ENCODE peak calls at places on chromosomes 13 and 19, in four cellular contexts. U is type B pancreatic cell; R is stimulated activated CD4-positive, alpha-beta T cell treated with anti-CD3 and anti-CD28 coated beads, Interleukin-4, amount 100 ng/mL, for 4 hours; J is KG1. W is an unnamed sample.

GRCh38 chr13:99986751-99987150 is 5.2 kb downstream of the ZIC2 start:
- DNase-seq in U (no peak), R (no peak), J (no peak), W (no peak)

GRCh38 chr13:112824429-112824828 is 134.6 kb downstream of the ATP11A start:
- DNase-seq in U (no peak), J (no peak), R (no peak), W (no peak)

GRCh38 chr19:45442927-45443461 is 19.3 kb upstream of the ERCC1 start:
- DNase-seq in J (no peak), R (no peak), U (no peak), W (peak; percentile 30)

GRCh38 chr13:19984430-19985218 is 26.1 kb downstream of the ZMYM2 start:
- DNase-seq in J (no peak), R (no peak), U (no peak), W (peak; percentile 38)

GRCh38 chr19:50501568-50502475 is 9.2 kb downstream of the JOSD2 start:
- DNase-seq in R (no peak), U (no peak), J (no peak), W (no peak)

GRCh38 chr13:84574851-84575250 is 692.6 kb upstream of the SLITRK1 start:
- DNase-seq in U (no peak), R (no peak), J (peak; percentile 14), W (peak; percentile 29)

GRCh38 chr19:44401108-44401786 is at the start of gene ZNF285:
- DNase-seq in J (no peak), R (peak; percentile 64), U (peak; percentile 95), W (peak; percentile 94)

GRCh38 chr19:4493104-4493928 is 21.2 kb downstream of the HDGFL2 start:
- DNase-seq in U (no peak), J (no peak), R (no peak), W (no peak)

GRCh38 chr13:47459512-47459911 is 541.6 kb downstream of the SUCLA2 start:
- DNase-seq in R (no peak), J (peak; percentile 2), U (no peak), W (peak; percentile 17)

GRCh38 chr19:12703056-12703455 is 6.6 kb upstream of the FBXW9 start:
- DNase-seq in J (no peak), R (no peak), U (no peak), W (peak; percentile 37)

GRCh38 chr19:46221981-46222610 is 7.4 kb upstream of the IGFL1 start:
- DNase-seq in J (no peak), U (no peak), R (no peak), W (peak; percentile 98)

GRCh38 chr13:34779171-34779570 is 162.9 kb upstream of the NBEA start:
- DNase-seq in R (no peak), U (no peak), J (no peak), W (peak; percentile 8)

GRCh38 chr19:5036733-5037681 is 68.1 kb downstream of the KDM4B start:
- DNase-seq in J (no peak), U (no peak), R (no peak), W (peak; percentile 24)

GRCh38 chr13:64928704-64929499 is 2301.2 kb downstream of the PCDH9 start:
- DNase-seq in U (no peak), R (no peak), J (no peak), W (peak; percentile 55)

GRCh38 chr13:78875792-78876580 is 217.0 kb upstream of the OBI1 start:
- DNase-seq in J (no peak), U (no peak), R (no peak), W (peak; percentile 23)

GRCh38 chr19:2803486-2804155 is 16.0 kb upstream of the ZNF554 start:
- DNase-seq in J (no peak), U (no peak), R (no peak), W (no peak)

GRCh38 chr13:97659602-97660001 is 225.6 kb downstream of the RAP2A start:
- DNase-seq in J (no peak), R (no peak), U (no peak), W (no peak)

GRCh38 chr13:67230243-67230773 is at the start of gene PCDH9:
- DNase-seq in R (peak; percentile 85), J (peak; percentile 86), U (peak; percentile 96), W (peak; percentile 96)

GRCh38 chr13:39688699-39689405 is 33.4 kb downstream of the COG6 start:
- DNase-seq in J (no peak), R (no peak), U (no peak), W (no peak)

GRCh38 chr19:18736415-18737336 is 53.2 kb downstream of the CRTC1 start:
- DNase-seq in J (no peak), U (no peak), R (no peak), W (no peak)

GRCh38 chr13:30804474-30804873 is 69.1 kb downstream of the ALOX5AP start:
- DNase-seq in U (no peak), R (no peak), J (no peak), W (no peak)

GRCh38 chr19:46717034-46717715 is at the start of gene PRKD2:
- DNase-seq in J (peak; percentile 76), U (peak; percentile 93), R (peak; percentile 93), W (peak; percentile 76)

GRCh38 chr13:20114066-20114465 is 46.8 kb downstream of the GJA3 start:
- DNase-seq in U (no peak), J (no peak), R (no peak), W (no peak)

GRCh38 chr13:47463726-47464125 is 537.3 kb downstream of the SUCLA2 start:
- DNase-seq in J (no peak), U (no peak), R (no peak), W (peak; percentile 16)

GRCh38 chr13:50969691-50970090 is 60.1 kb downstream of the RNASEH2B start:
- DNase-seq in U (no peak), R (no peak), J (no peak), W (peak; percentile 14)

GRCh38 chr19:35249146-35249847 is 495 bp downstream of the LSR start:
- DNase-seq in J (no peak), R (no peak), U (peak; percentile 64), W (peak; percentile 26)

GRCh38 chr19:23563326-23563725 is 123.7 kb downstream of the ZNF675 start:
- DNase-seq in R (no peak), U (no peak), J (no peak), W (no peak)

GRCh38 chr19:40262422-40262821 is 22.7 kb downstream of the AKT2 start:
- DNase-seq in R (no peak), J (no peak), U (no peak), W (no peak)

GRCh38 chr13:49997935-49998334 is 1.1 kb downstream of the TRIM13 start:
- DNase-seq in U (no peak), R (no peak), J (no peak), W (peak; percentile 25)

GRCh38 chr13:29763426-29764180 is 86.8 kb downstream of the UBL3 start:
- DNase-seq in R (no peak), U (no peak), J (no peak), W (no peak)

GRCh38 chr19:51501594-51502263 is at the start of gene SIGLEC12:
- DNase-seq in J (peak; percentile 59), R (no peak), U (no peak), W (no peak)

GRCh38 chr13:33745370-33746324 is 72.3 kb upstream of the RFC3 start:
- DNase-seq in U (no peak), J (no peak), R (no peak), W (no peak)

GRCh38 chr19:34269968-34270621 is 15.7 kb downstream of the GARRE1 start:
- DNase-seq in J (peak; percentile 10), U (no peak), R (peak; percentile 36), W (peak; percentile 79)

W was measured in MCF 10A.